ENCODE peak calls at places on chromosomes 5 and 9, in four cellular contexts. N is tibial nerve, Q is B cell, T is AG10803. V is an unnamed sample.

GRCh38 chr9:105385372-105385985 is 62.4 kb upstream of the FSD1L start:
- DNase-seq in Q (peak; percentile 65), N (peak; percentile 52), T (no peak), V (no peak)

GRCh38 chr5:170166101-170166500 is 60.4 kb downstream of the FOXI1 start:
- DNase-seq in T (no peak), N (no peak), Q (no peak), V (no peak)

GRCh38 chr5:92017786-92018185 is 634.7 kb upstream of the ARRDC3 start:
- DNase-seq in Q (no peak), N (no peak), T (peak; percentile 48), V (no peak)

GRCh38 chr5:73236541-73237128 is 63.6 kb downstream of the TMEM174 start:
- DNase-seq in N (no peak), Q (no peak), T (no peak), V (no peak)

GRCh38 chr9:89144242-89144641 is 34.4 kb downstream of the SHC3 start:
- DNase-seq in T (no peak), Q (no peak), N (no peak), V (no peak)

GRCh38 chr5:126965487-126965886 is 64.9 kb downstream of the MARCHF3 start:
- DNase-seq in T (no peak), Q (no peak), N (no peak), V (no peak)

GRCh38 chr9:97525451-97525850 is 24.0 kb downstream of the TMOD1 start:
- DNase-seq in N (no peak), T (peak; percentile 9), Q (no peak), V (no peak)

GRCh38 chr5:92444888-92445287 is 1061.8 kb upstream of the ARRDC3 start:
- DNase-seq in N (no peak), Q (no peak), T (no peak), V (no peak)

GRCh38 chr5:141605523-141606277 is 13.1 kb downstream of the DIAPH1 start:
- DNase-seq in N (peak; percentile 64), Q (peak; percentile 89), T (peak; percentile 53), V (peak; percentile 56)

GRCh38 chr9:3342159-3342777 is 183.5 kb downstream of the RFX3 start:
- DNase-seq in T (peak; percentile 21), N (no peak), Q (no peak), V (no peak)

GRCh38 chr5:36363101-36363500 is 61.4 kb upstream of the RANBP3L start:
- DNase-seq in T (peak; percentile 92), N (no peak), Q (no peak), V (no peak)

GRCh38 chr5:170638454-170639220 is 134.8 kb downstream of the KCNIP1 start:
- DNase-seq in T (peak; percentile 29), Q (no peak), N (peak; percentile 71), V (peak; percentile 23)

GRCh38 chr9:124013263-124014211 is 2.0 kb downstream of the LHX2 start:
- DNase-seq in Q (no peak), T (no peak), N (no peak), V (no peak)

GRCh38 chr9:70427161-70427945 is 12.9 kb upstream of the KLF9 start:
- DNase-seq in Q (no peak), N (no peak), T (peak; percentile 60), V (no peak)

GRCh38 chr9:34428325-34428958 is 29.9 kb downstream of the FAM219A start:
- DNase-seq in Q (no peak), T (no peak), N (no peak), V (no peak)

GRCh38 chr9:124045076-124045829 is 33.7 kb downstream of the LHX2 start:
- DNase-seq in T (peak; percentile 21), Q (no peak), N (no peak), V (no peak)

GRCh38 chr9:118362123-118362522 is 657.9 kb downstream of the TLR4 start:
- DNase-seq in T (peak; percentile 17), N (no peak), Q (no peak), V (no peak)

GRCh38 chr9:123131258-123131657 is 97.8 kb downstream of the GPR21 start:
- DNase-seq in N (no peak), T (peak; percentile 80), Q (no peak), V (no peak)

GRCh38 chr5:14871084-14871572 is 450 bp downstream of the ANKH start:
- DNase-seq in N (no peak), T (no peak), Q (no peak), V (no peak)

GRCh38 chr9:6243746-6244145 is 28.1 kb downstream of the IL33 start:
- DNase-seq in N (no peak), T (no peak), Q (no peak), V (no peak)

GRCh38 chr5:179272326-179273073 is 72.8 kb downstream of the ADAMTS2 start:
- DNase-seq in T (no peak), Q (peak; percentile 15), N (no peak), V (no peak)

GRCh38 chr5:14728109-14728938 is 63.8 kb downstream of the OTULIN start:
- DNase-seq in T (no peak), N (no peak), Q (no peak), V (no peak)

GRCh38 chr5:170270670-170271069 is 26.9 kb downstream of the LCP2 start:
- DNase-seq in Q (no peak), T (no peak), N (no peak), V (no peak)

GRCh38 chr9:131885144-131885609 is 145.3 kb upstream of the RAPGEF1 start:
- DNase-seq in T (no peak), Q (no peak), N (no peak), V (no peak)

GRCh38 chr9:14880951-14881465 is 29.2 kb downstream of the FREM1 start:
- DNase-seq in Q (no peak), T (no peak), N (no peak), V (no peak)

GRCh38 chr9:84166828-84167400 is 173.6 kb downstream of the SLC28A3 start:
- DNase-seq in N (no peak), T (no peak), Q (no peak), V (no peak)

GRCh38 chr9:36960575-36960955 is 73.5 kb downstream of the PAX5 start:
- DNase-seq in Q (no peak), N (no peak), T (no peak), V (no peak)

GRCh38 chr9:28135571-28135970 is 562.3 kb upstream of the C9orf72 start:
- DNase-seq in T (no peak), Q (no peak), N (no peak), V (no peak)

GRCh38 chr5:139684881-139685749 is 37.0 kb downstream of the CXXC5 start:
- DNase-seq in Q (no peak), N (no peak), T (no peak), V (no peak)

GRCh38 chr9:27379311-27380236 is 82.6 kb upstream of the EQTN start:
- DNase-seq in N (no peak), T (no peak), Q (no peak), V (no peak)

GRCh38 chr5:113147088-113147487 is 170.5 kb downstream of the DCP2 start:
- DNase-seq in Q (no peak), T (peak; percentile 91), N (no peak), V (no peak)

GRCh38 chr5:17037751-17038150 is 101.7 kb upstream of the MYO10 start:
- DNase-seq in N (no peak), Q (no peak), T (peak; percentile 46), V (no peak)

GRCh38 chr9:130896233-130897012 is at the start of gene QRFP:
- DNase-seq in T (no peak), N (no peak), Q (no peak), V (no peak)

GRCh38 chr5:141272906-141273305 is 27.7 kb downstream of the PCDHB15 start:
- DNase-seq in T (no peak), N (no peak), Q (no peak), V (no peak)

GRCh38 chr9:72997387-72997995 is 44.6 kb upstream of the ALDH1A1 start:
- DNase-seq in Q (no peak), T (no peak), N (no peak), V (no peak)

GRCh38 chr5:61582887-61583286 is 250.8 kb downstream of the ZSWIM6 start:
- DNase-seq in N (no peak), T (no peak), Q (no peak), V (no peak)

DNA sequence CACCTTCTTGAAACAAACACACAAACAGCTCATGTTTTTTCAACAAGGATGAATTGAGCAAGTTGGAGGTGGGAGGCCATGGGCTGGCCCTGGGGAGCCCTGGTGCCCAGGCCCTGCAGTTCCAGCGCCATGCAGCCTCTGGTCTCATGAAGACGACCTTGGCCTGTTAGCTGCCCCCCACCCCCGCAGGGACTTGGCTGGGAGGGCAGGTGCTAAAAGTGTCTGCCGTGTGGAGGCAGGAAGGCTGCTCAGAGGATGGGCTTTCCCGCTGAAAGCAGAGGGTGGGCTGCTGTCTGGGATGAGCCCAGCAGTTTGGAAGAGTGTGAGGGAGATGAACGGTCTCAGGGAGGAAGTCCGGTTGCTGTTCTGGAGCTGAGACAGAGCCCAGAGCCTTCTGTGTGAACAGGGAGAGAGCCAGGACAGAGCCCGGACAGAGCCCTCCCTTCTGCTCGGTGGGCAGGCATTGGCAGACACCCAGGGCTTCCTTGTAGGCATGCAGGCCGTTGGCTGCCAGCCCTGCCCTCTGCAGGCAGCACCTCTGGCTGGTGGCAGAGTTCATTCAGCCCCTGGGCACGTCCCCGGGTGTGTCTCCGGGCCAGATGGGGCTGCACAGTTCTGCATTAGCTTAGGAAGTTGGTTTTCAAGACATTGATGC is 18.7 kb downstream of the ROPN1L start:
- DNase-seq in T (peak; percentile 41), N (no peak), Q (no peak), V (no peak)
- TF ChIP-seq CTCF in T (no peak), N (no peak), Q (no peak), V (no peak)

DNA sequence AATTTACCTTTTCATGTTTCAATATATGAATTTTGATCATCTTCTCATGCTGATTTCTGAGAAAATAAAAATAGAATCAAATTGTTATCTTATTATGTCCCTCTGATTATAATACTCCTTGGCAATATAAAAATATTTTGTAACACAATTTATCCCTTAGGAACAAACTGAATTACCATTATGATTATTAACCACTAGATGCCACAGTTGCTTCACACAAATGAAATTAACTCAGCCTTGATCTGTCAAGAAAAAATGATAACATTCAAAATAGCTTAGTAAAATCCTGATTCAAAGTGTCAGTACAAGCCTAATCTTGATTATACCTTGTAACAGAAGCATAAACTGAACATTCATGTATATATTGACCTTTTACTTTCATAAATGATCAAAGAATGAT is 4.8 kb upstream of the CHSY3 start:
- DNase-seq in T (peak; percentile 45), Q (no peak), N (no peak), V (no peak)
- TF ChIP-seq CTCF in T (peak; percentile 58), Q (no peak), N (peak; percentile 14), V (no peak)

GRCh38 chr5:136364307-136364706 is 1.0 kb downstream of the TRPC7 start:
- DNase-seq in N (no peak), Q (no peak), T (no peak), V (no peak)
- TF ChIP-seq CTCF in N (no peak), Q (no peak), T (peak; percentile 22), V (no peak)

GRCh38 chr5:100697970-100698369 is 162.8 kb downstream of the FAM174A start:
- DNase-seq in N (no peak), T (no peak), Q (no peak), V (no peak)
- TF ChIP-seq CTCF in N (no peak), T (peak; percentile 8), Q (peak; percentile 25), V (peak; percentile 13)

GRCh38 chr5:129541648-129542251 is 81.7 kb downstream of the ADAMTS19 start:
- DNase-seq in N (no peak), T (no peak), Q (no peak), V (no peak)
- TF ChIP-seq CTCF in N (no peak), T (no peak), Q (no peak), V (no peak)

GRCh38 chr9:127507751-127508648 is 56.7 kb downstream of the LRSAM1 start:
- DNase-seq in Q (no peak), N (no peak), T (no peak), V (no peak)
- TF ChIP-seq CTCF in Q (no peak), N (no peak), T (no peak), V (no peak)

V was measured in natural killer cell.